ENCODE peak calls at places on chromosome 18, in six cellular contexts. One of them, this sample, is unnamed. For H3K27me3, the result is how much of the 10 kb centered on the place peaks cover.

GRCh38 chr18:71223487-71223886 is 934.6 kb downstream of the SOCS6 start:
- DNase-seq in heart right ventricle: no peak
- DNase-seq in mesendoderm: no peak
- DNase-seq in sigmoid colon: no peak
- DNase-seq in pancreas: no peak
- DNase-seq in CD8-positive, alpha-beta T cell: no peak
- DNase-seq in this sample: no peak

GRCh38 chr18:29361843-29362242 is 1184.9 kb upstream of the CDH2 start:
- DNase-seq in heart right ventricle: no peak
- DNase-seq in mesendoderm: peak
- DNase-seq in sigmoid colon: no peak
- DNase-seq in pancreas: no peak
- DNase-seq in CD8-positive, alpha-beta T cell: no peak
- DNase-seq in this sample: no peak

GRCh38 chr18:63963610-63964256 is 6.1 kb upstream of the SERPINB8 start:
- DNase-seq in heart right ventricle: peak
- DNase-seq in mesendoderm: peak
- DNase-seq in sigmoid colon: no peak
- DNase-seq in pancreas: peak
- DNase-seq in CD8-positive, alpha-beta T cell: peak
- DNase-seq in this sample: peak

GRCh38 chr18:79573921-79574491 is 105.6 kb upstream of the CTDP1 start:
- DNase-seq in heart right ventricle: no peak
- DNase-seq in mesendoderm: no peak
- DNase-seq in sigmoid colon: peak
- DNase-seq in pancreas: peak
- DNase-seq in CD8-positive, alpha-beta T cell: no peak
- DNase-seq in this sample: no peak

GRCh38 chr18:30192216-30192615 is 850.3 kb downstream of the DSC3 start:
- DNase-seq in heart right ventricle: no peak
- DNase-seq in mesendoderm: peak
- DNase-seq in sigmoid colon: no peak
- DNase-seq in pancreas: no peak
- DNase-seq in CD8-positive, alpha-beta T cell: no peak
- DNase-seq in this sample: no peak

GRCh38 chr18:70382032-70382431 is 93.2 kb downstream of the SOCS6 start:
- DNase-seq in heart right ventricle: no peak
- DNase-seq in mesendoderm: no peak
- DNase-seq in sigmoid colon: no peak
- DNase-seq in pancreas: no peak
- DNase-seq in CD8-positive, alpha-beta T cell: no peak
- DNase-seq in this sample: no peak

GRCh38 chr18:73409242-73409641 is 541.5 kb upstream of the NETO1 start:
- DNase-seq in heart right ventricle: no peak
- DNase-seq in mesendoderm: no peak
- DNase-seq in sigmoid colon: no peak
- DNase-seq in pancreas: no peak
- DNase-seq in CD8-positive, alpha-beta T cell: no peak
- DNase-seq in this sample: peak

GRCh38 chr18:50879302-50880107 is 587 bp downstream of the ME2 start:
- DNase-seq in heart right ventricle: peak
- DNase-seq in mesendoderm: peak
- DNase-seq in sigmoid colon: no peak
- DNase-seq in pancreas: no peak
- DNase-seq in CD8-positive, alpha-beta T cell: peak
- DNase-seq in this sample: no peak

GRCh38 chr18:7298149-7298548 is 67.3 kb downstream of the LRRC30 start:
- DNase-seq in heart right ventricle: no peak
- DNase-seq in mesendoderm: no peak
- DNase-seq in sigmoid colon: no peak
- DNase-seq in pancreas: no peak
- DNase-seq in CD8-positive, alpha-beta T cell: no peak
- DNase-seq in this sample: no peak

GRCh38 chr18:35376742-35377695 is at the start of gene ZNF396:
- DNase-seq in heart right ventricle: peak
- DNase-seq in mesendoderm: peak
- DNase-seq in sigmoid colon: peak
- DNase-seq in pancreas: peak
- DNase-seq in CD8-positive, alpha-beta T cell: peak
- DNase-seq in this sample: peak

GRCh38 chr18:50769463-50769862 is 50.4 kb downstream of the MRO start:
- DNase-seq in heart right ventricle: no peak
- DNase-seq in mesendoderm: no peak
- DNase-seq in sigmoid colon: no peak
- DNase-seq in pancreas: no peak
- DNase-seq in CD8-positive, alpha-beta T cell: no peak
- DNase-seq in this sample: no peak

GRCh38 chr18:54382733-54383252 is 25.1 kb downstream of the C18orf54 start:
- DNase-seq in heart right ventricle: no peak
- DNase-seq in mesendoderm: no peak
- DNase-seq in sigmoid colon: no peak
- DNase-seq in pancreas: no peak
- DNase-seq in CD8-positive, alpha-beta T cell: no peak
- DNase-seq in this sample: no peak

GRCh38 chr18:34720220-34720619 is 10.1 kb downstream of the DTNA start:
- DNase-seq in heart right ventricle: no peak
- DNase-seq in mesendoderm: no peak
- DNase-seq in sigmoid colon: no peak
- DNase-seq in pancreas: no peak
- DNase-seq in CD8-positive, alpha-beta T cell: no peak
- DNase-seq in this sample: no peak

GRCh38 chr18:34696681-34697080 is 13.4 kb upstream of the DTNA start:
- DNase-seq in heart right ventricle: no peak
- DNase-seq in mesendoderm: no peak
- DNase-seq in sigmoid colon: no peak
- DNase-seq in pancreas: no peak
- DNase-seq in CD8-positive, alpha-beta T cell: no peak
- DNase-seq in this sample: no peak

GRCh38 chr18:47262397-47263196 is 11.1 kb upstream of the SKOR2 start:
- DNase-seq in heart right ventricle: no peak
- DNase-seq in mesendoderm: no peak
- DNase-seq in sigmoid colon: no peak
- DNase-seq in pancreas: no peak
- DNase-seq in CD8-positive, alpha-beta T cell: no peak
- DNase-seq in this sample: no peak
- H3K27me3 ChIP-seq in heart right ventricle: half or more
- H3K27me3 ChIP-seq in mesendoderm: under half
- H3K27me3 ChIP-seq in sigmoid colon: half or more
- H3K27me3 ChIP-seq in pancreas: under half
- H3K27me3 ChIP-seq in CD8-positive, alpha-beta T cell: under half
- H3K27me3 ChIP-seq in this sample: half or more

GRCh38 chr18:59264136-59264571 is 9.1 kb downstream of the RAX start:
- DNase-seq in heart right ventricle: no peak
- DNase-seq in mesendoderm: peak
- DNase-seq in sigmoid colon: no peak
- DNase-seq in pancreas: no peak
- DNase-seq in CD8-positive, alpha-beta T cell: no peak
- DNase-seq in this sample: no peak
- H3K27me3 ChIP-seq in heart right ventricle: half or more
- H3K27me3 ChIP-seq in mesendoderm: half or more
- H3K27me3 ChIP-seq in sigmoid colon: half or more
- H3K27me3 ChIP-seq in pancreas: under half
- H3K27me3 ChIP-seq in CD8-positive, alpha-beta T cell: under half
- H3K27me3 ChIP-seq in this sample: half or more

GRCh38 chr18:48702346-48703032 is 163.7 kb downstream of the CTIF start:
- DNase-seq in heart right ventricle: no peak
- DNase-seq in mesendoderm: no peak
- DNase-seq in sigmoid colon: no peak
- DNase-seq in pancreas: no peak
- DNase-seq in CD8-positive, alpha-beta T cell: no peak
- DNase-seq in this sample: no peak
- H3K27me3 ChIP-seq in heart right ventricle: under half
- H3K27me3 ChIP-seq in mesendoderm: under half
- H3K27me3 ChIP-seq in sigmoid colon: under half
- H3K27me3 ChIP-seq in pancreas: under half
- H3K27me3 ChIP-seq in CD8-positive, alpha-beta T cell: under half
- H3K27me3 ChIP-seq in this sample: under half

DNA sequence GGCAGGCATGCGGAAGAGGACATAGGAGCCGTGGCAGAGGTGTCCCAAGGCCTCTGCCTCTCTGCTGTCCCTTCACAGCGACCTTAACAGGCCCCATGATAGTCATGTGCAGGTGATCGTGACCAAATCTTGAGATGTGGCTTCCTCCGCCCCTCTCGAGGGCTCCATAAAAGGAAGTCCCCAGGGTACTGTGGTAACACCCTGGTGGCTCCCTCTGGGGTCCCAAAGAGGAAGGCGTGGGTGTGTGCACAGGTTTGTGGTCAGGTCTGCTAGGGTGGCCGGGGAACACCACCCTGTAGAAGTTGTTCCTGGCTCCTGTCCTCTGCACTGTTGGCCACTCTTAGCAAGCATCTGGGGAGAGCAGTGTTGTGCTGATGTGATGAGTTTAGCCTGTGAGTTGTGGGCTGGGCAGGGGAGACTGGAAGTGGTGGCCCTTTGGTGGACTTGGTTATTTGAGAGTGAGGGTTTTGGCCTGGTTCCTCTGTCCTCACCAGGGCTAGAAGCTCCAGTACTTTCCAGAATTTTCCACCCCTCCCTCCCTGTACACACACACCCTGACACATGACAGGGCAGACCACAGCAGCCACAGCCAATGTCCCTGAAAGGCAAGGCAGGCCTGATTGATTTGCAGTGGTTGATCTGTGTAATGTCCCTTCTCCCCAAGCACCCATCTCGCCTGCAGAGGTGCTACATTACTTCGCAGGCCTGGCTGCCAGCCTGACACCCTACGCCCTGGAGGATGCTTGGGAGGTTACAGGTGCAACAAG is 68.9 kb upstream of the BOD1L2 start:
- DNase-seq in heart right ventricle: no peak
- DNase-seq in mesendoderm: no peak
- DNase-seq in sigmoid colon: no peak
- DNase-seq in pancreas: no peak
- DNase-seq in CD8-positive, alpha-beta T cell: peak
- DNase-seq in this sample: no peak
- H3K27me3 ChIP-seq in heart right ventricle: under half
- H3K27me3 ChIP-seq in mesendoderm: under half
- H3K27me3 ChIP-seq in sigmoid colon: under half
- H3K27me3 ChIP-seq in pancreas: under half
- H3K27me3 ChIP-seq in CD8-positive, alpha-beta T cell: under half
- H3K27me3 ChIP-seq in this sample: under half

DNA sequence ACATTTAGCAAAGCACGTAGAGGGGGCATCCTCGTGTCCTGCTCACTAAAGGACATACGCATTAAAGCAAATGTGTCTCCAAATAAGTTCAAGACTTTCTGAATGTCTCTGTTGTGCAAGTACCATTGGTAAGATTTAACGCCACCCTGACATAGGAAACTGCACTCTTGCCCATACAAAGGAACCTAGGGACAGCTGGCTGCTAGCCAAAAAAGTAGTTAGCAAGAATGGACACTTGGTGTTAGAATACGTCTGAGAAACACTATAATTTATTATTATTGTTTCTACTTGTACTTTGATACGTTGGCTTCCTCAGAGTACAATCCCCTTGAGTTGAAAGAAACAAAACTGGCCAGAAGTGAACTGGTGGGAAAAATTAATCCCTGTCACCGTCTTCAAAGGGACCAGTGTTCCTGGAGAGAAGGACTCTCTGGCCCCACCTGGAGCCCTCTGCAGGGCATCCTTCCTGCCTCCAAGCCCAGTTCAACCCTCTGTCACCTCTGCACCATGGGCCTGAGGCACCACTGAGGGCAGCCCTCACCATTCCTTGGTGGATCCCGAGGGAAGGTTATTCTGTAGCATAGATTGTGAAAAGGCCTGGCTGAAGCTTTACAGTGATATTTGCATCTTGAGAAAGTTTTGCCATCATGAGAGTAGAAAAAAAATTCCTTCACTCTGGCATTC is 51.4 kb upstream of the APCDD1 start:
- DNase-seq in heart right ventricle: no peak
- DNase-seq in mesendoderm: no peak
- DNase-seq in sigmoid colon: no peak
- DNase-seq in pancreas: no peak
- DNase-seq in CD8-positive, alpha-beta T cell: no peak
- DNase-seq in this sample: no peak
- H3K27me3 ChIP-seq in heart right ventricle: under half
- H3K27me3 ChIP-seq in mesendoderm: under half
- H3K27me3 ChIP-seq in sigmoid colon: under half
- H3K27me3 ChIP-seq in pancreas: under half
- H3K27me3 ChIP-seq in CD8-positive, alpha-beta T cell: under half
- H3K27me3 ChIP-seq in this sample: under half

GRCh38 chr18:77761332-77761731 is 511.7 kb downstream of the GALR1 start:
- DNase-seq in heart right ventricle: no peak
- DNase-seq in mesendoderm: no peak
- DNase-seq in sigmoid colon: no peak
- DNase-seq in pancreas: no peak
- DNase-seq in CD8-positive, alpha-beta T cell: no peak
- DNase-seq in this sample: no peak
- H3K27me3 ChIP-seq in heart right ventricle: under half
- H3K27me3 ChIP-seq in mesendoderm: under half
- H3K27me3 ChIP-seq in sigmoid colon: under half
- H3K27me3 ChIP-seq in pancreas: under half
- H3K27me3 ChIP-seq in CD8-positive, alpha-beta T cell: under half
- H3K27me3 ChIP-seq in this sample: under half

GRCh38 chr18:11154983-11155759 is 5.8 kb upstream of the PIEZO2 start:
- DNase-seq in heart right ventricle: no peak
- DNase-seq in mesendoderm: no peak
- DNase-seq in sigmoid colon: no peak
- DNase-seq in pancreas: no peak
- DNase-seq in CD8-positive, alpha-beta T cell: no peak
- DNase-seq in this sample: peak

GRCh38 chr18:11154369-11154982 is 5.1 kb upstream of the PIEZO2 start:
- DNase-seq in heart right ventricle: no peak
- DNase-seq in mesendoderm: peak
- DNase-seq in sigmoid colon: no peak
- DNase-seq in pancreas: no peak
- DNase-seq in CD8-positive, alpha-beta T cell: no peak
- DNase-seq in this sample: peak

GRCh38 chr18:11150271-11150615 is 874 bp upstream of the PIEZO2 start:
- DNase-seq in heart right ventricle: no peak
- DNase-seq in mesendoderm: peak
- DNase-seq in sigmoid colon: no peak
- DNase-seq in pancreas: no peak
- DNase-seq in CD8-positive, alpha-beta T cell: no peak
- DNase-seq in this sample: no peak

GRCh38 chr18:11149441-11150270 is at the start of gene PIEZO2:
- DNase-seq in heart right ventricle: peak
- DNase-seq in mesendoderm: peak
- DNase-seq in sigmoid colon: peak
- DNase-seq in pancreas: peak
- DNase-seq in CD8-positive, alpha-beta T cell: no peak
- DNase-seq in this sample: peak

DNA sequence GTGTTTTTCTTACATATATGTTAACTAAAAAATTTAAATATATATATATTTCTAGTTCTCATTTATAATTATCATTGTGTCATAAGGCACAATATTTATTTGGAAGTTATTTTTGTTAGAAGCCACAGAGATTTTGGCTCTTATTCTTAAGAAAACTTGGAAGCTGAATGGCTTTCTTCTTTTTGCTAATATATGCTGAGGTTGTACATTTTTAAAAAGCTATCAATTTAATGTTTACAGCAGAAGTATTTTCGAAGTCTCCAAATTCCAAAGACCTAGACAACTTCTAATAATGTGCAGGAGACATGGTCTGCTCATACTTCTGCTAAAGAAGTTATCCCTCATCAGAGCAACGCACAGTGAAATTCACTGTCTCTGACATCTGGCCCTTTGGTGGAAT is 3.7 kb upstream of the PIEZO2 start:
- DNase-seq in heart right ventricle: no peak
- DNase-seq in mesendoderm: no peak
- DNase-seq in sigmoid colon: no peak
- DNase-seq in pancreas: no peak
- DNase-seq in CD8-positive, alpha-beta T cell: no peak
- DNase-seq in this sample: no peak
- H3K27me3 ChIP-seq in heart right ventricle: under half
- H3K27me3 ChIP-seq in mesendoderm: under half
- H3K27me3 ChIP-seq in sigmoid colon: under half
- H3K27me3 ChIP-seq in pancreas: under half
- H3K27me3 ChIP-seq in CD8-positive, alpha-beta T cell: under half
- H3K27me3 ChIP-seq in this sample: under half